ENCODE peak calls at places on chromosomes 7 and 10, in eight cellular contexts. O is cardiac muscle cell, N is brain microvascular endothelial cell, R is fibroblast of the aortic adventitia, G is fibroblast of lung, J is astrocyte, I is endodermal cell, Y is GM06990. U is an unnamed sample.

GRCh38 chr10:79050896-79051555 is 17.7 kb upstream of the ZMIZ1 start:
- DNase-seq in N (no peak), Y (no peak), I (peak), J (no peak), R (peak), O (peak), G (no peak), U (peak)

GRCh38 chr10:116208999-116209398 is 64.0 kb downstream of the GFRA1 start:
- DNase-seq in G (no peak), R (no peak), J (no peak), Y (no peak), I (no peak), O (no peak), N (no peak), U (no peak)

GRCh38 chr7:877312-878232 is 1.2 kb downstream of the GET4 start:
- DNase-seq in O (no peak), J (no peak), R (no peak), N (no peak), G (no peak), Y (no peak), I (peak), U (no peak)

GRCh38 chr7:41787951-41788350 is 85.1 kb upstream of the INHBA start:
- DNase-seq in R (no peak), N (no peak), G (no peak), O (no peak), Y (no peak), J (no peak), I (no peak), U (no peak)

GRCh38 chr7:113270790-113271189 is 152.4 kb upstream of the SMIM30 start:
- DNase-seq in R (no peak), I (no peak), N (no peak), Y (no peak), O (no peak), G (no peak), J (no peak), U (no peak)

GRCh38 chr7:50620418-50620817 is 55.2 kb upstream of the DDC start:
- DNase-seq in O (peak), R (peak), N (no peak), Y (no peak), J (peak), G (peak), I (no peak), U (peak)

GRCh38 chr10:114577133-114577532 is 80.9 kb downstream of the ABLIM1 start:
- DNase-seq in N (peak), O (peak), I (no peak), R (peak), Y (no peak), G (peak), J (peak), U (peak)

GRCh38 chr7:1567893-1568292 is 1.9 kb downstream of the PSMG3 start:
- DNase-seq in R (peak), I (no peak), O (no peak), N (peak), J (peak), Y (no peak), G (peak), U (peak)

GRCh38 chr7:55111007-55111406 is 92.2 kb downstream of the EGFR start:
- DNase-seq in N (no peak), I (no peak), O (peak), R (peak), G (peak), Y (no peak), J (peak), U (no peak)

GRCh38 chr7:151631968-151632749 is 112.5 kb upstream of the RHEB start:
- DNase-seq in Y (peak), R (peak), G (peak), N (peak), J (peak), I (peak), O (peak), U (peak)
- TF ChIP-seq CTCF in Y (no peak), R (peak), G (peak), N (peak), J (no peak), I (peak), O (peak), U (no peak)

DNA sequence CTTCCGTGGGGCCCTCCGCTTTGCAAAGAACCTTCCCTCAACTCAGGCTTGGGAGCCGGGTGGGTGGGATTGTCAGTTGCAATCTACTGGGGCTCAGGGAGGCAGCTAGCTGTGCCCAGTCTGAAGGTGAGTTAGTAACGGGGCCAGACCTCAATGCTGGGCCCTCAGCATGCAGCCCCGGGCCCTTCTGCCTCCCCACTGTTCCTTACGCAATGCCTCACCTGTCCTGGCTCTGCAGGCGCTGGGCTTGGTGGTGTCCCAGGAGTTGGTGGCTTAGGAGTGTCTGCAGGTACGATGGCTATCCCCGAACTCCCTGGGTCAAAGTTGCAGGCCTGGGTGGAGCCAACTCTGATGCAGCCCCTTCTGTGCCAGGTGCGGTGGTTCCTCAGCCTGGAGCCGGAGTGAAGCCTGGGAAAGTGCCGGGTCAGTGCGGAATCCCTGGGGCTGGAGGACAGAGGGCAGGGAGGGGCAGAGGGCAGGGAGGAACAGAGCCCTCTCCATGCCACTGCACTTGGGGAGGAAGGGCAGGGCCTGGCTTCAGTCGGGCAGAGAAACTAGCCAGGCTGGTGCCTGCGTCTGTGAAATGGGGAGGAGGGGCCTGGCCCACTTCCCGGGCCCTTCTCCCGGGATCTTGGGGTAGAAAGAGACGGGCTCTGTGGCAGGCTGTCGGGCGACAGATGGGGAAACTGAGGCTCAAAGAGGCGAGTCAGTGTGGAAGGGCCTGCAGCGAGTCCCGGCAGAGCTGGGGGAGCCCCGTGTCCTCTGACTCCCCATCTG is 15.0 kb downstream of the ELN start:
- DNase-seq in O (no peak), N (no peak), G (no peak), Y (no peak), I (peak), R (peak), J (no peak), U (no peak)
- H3K4me3 ChIP-seq in O (no peak), N (no peak), G (no peak), Y (no peak), I (no peak), R (no peak), J (no peak), U (no peak)

GRCh38 chr10:72834183-72834825 is 59.2 kb upstream of the OIT3 start:
- DNase-seq in R (peak), I (peak), N (peak), G (peak), Y (peak), O (peak), J (peak), U (peak)
- TF ChIP-seq CTCF in R (peak), I (peak), N (peak), G (peak), Y (peak), O (peak), J (peak), U (peak)

GRCh38 chr10:75294031-75294437 is 58.3 kb upstream of the COMTD1 start:
- DNase-seq in Y (no peak), J (no peak), R (peak), I (no peak), O (no peak), G (peak), N (no peak), U (no peak)
- H3K4me3 ChIP-seq in Y (no peak), J (no peak), R (no peak), I (no peak), O (no peak), G (no peak), N (no peak), U (no peak)

DNA sequence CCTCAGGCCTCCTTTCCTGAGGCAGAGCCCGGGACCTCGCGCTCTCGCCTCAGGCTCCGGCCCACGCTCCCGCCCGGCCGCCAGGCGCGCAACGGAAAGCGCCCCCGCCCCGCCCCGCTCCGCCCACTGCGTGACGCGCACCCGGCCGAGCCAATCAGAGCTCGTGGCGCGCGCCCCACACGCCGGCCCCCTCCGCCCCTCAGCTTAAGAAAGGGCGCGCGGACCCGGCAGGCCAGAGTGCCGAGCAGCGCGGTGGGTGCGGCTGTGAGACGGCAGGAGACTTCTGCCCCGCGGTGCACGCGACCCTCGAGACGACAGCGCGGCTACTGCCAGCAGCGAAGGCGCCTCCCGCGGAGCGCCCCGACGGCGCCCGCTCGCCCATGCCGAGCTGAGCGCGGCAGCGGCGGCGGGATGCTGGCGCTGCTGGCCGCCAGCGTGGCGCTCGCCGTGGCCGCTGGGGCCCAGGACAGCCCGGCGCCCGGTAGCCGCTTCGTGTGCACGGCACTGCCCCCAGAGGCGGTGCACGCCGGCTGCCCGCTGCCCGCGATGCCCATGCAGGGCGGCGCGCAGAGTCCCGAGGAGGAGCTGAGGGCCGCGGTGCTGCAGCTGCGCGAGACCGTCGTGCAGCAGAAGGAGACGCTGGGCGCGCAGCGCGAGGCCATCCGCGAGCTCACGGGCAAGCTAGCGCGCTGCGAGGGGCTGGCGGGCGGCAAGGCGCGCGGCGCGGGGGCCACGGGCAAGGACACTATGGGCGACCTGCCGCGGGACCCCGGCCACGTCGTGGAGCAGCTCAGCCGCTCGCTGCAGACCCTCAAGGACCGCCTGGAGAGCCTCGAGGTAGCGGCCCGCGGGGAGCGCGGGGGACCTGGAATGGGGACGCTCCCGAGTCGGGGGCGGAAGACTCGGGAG is at the start of gene NPTX2:
- DNase-seq in J (no peak), O (peak), R (peak), N (no peak), I (peak), G (peak), Y (no peak), U (peak)
- TF ChIP-seq CTCF in J (no peak), O (no peak), R (no peak), N (no peak), I (peak), G (no peak), Y (no peak), U (no peak)

DNA sequence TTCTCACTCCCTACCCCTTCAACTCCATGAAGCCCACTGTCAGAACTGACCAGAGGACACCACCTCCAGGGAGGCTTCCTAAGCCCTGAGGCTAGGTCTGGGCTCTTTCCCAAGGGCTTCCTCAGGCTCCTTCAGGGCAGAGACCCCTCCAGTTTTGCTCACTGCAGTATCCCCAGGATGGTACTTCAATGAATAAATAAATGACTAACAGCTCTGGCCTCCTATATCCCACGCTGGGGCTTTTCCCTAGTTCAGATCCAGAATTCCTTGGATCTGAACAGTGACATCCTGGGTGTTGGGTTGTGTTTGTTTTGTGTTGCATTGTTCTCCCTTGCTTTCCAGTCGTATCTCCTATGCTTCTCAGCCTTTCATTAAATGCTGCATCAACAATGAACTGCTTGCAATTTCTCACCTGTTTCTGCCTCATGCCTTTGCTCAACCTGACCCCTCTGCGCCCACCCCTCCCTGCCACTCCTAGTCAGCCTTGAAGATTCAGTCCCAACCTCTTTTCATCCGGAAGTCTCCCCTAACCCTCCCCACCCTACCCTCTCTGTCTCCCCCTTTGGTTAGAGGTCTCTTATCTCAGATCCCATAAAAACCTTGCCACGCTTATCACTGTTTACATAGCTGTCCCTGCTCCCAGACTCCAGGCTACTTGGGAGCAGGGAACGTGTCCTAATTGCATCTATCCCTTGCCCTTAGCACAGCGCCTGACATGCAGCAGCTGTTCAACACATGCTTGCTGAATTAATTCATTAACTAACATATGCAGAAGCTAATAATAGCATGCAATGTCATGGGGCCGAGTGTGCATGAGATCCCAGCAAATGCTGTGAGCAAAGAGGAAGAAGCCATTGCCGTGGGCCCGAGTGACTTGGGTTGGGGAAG is 41.7 kb downstream of the PPP1R3C start:
- DNase-seq in O (peak), N (peak), J (peak), I (no peak), Y (no peak), G (peak), R (peak), U (peak)
- H3K4me3 ChIP-seq in O (no peak), N (no peak), J (no peak), I (no peak), Y (no peak), G (peak), R (no peak), U (no peak)

GRCh38 chr7:80659120-80660055 is 20.9 kb downstream of the CD36 start:
- DNase-seq in N (no peak), Y (no peak), I (no peak), R (peak), O (peak), G (peak), J (peak), U (peak)
- TF ChIP-seq CTCF in N (peak), Y (peak), I (peak), R (peak), O (peak), G (peak), J (peak), U (peak)

GRCh38 chr7:20217193-20217948 is at the start of gene MACC1:
- DNase-seq in I (peak), O (no peak), Y (peak), N (no peak), G (no peak), R (no peak), J (no peak), U (no peak)

GRCh38 chr7:20218261-20218660 is 1.1 kb upstream of the MACC1 start:
- DNase-seq in I (no peak), N (no peak), Y (no peak), R (no peak), J (no peak), G (no peak), O (no peak), U (no peak)

GRCh38 chr7:20214787-20215669 is 2.2 kb downstream of the MACC1 start:
- DNase-seq in R (no peak), I (no peak), G (peak), Y (no peak), O (no peak), N (no peak), J (peak), U (no peak)

GRCh38 chr7:20219062-20219445 is 1.9 kb upstream of the MACC1 start:
- DNase-seq in R (no peak), Y (no peak), I (no peak), O (no peak), G (no peak), J (no peak), N (no peak), U (no peak)

DNA sequence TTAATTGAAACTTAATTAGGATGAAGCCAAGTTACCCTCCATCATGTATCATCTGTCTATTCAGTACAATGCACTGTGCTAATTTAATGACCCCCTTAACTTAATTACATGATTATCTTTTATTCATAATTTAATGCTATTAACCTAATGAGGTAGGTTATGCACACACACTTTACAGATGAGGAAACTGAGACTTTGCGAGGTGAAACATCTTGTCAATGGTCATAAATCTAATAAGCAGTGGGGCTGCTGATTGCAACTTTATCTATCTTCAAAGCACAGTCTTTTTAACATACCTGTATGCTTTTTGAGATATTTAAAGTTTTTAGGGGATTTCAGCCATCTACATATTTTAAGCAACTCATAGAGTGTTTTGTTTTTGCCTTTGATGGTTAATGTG is 547 bp downstream of the MACC1 start:
- DNase-seq in Y (no peak), R (no peak), G (no peak), O (no peak), N (no peak), I (no peak), J (no peak), U (no peak)
- H3K4me3 ChIP-seq in Y (peak), R (no peak), G (no peak), O (no peak), N (no peak), I (no peak), J (no peak), U (no peak)

DNA sequence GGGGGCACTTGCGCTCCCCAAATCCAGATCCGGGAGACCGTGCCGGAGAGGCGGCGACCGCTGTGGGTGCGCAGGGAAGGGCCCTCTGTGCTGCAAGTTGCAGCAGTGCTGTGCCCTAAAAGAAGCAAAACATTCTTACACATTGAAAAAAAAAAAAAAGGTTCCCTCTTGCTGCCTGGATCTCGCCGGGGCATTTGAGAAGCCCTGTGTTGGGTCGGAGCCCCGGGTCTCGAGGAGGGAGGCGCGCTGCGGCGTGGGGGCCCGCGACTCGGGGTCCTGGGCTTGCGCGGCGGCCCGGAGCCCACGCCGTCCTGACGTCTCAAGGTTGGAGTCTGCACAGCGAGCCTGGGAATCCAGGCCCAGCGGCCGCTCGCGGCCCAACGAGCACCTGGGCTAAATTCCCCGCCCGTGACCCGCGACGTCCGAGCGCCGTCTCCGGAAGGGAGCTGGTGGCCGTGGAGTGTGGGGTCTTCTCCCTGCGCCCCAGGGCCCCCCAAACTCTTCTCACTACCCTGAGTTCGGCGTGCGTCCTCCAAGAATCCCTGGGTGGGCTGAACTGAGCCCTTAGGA is 1.3 kb upstream of the CTBP2 start:
- DNase-seq in J (no peak), I (no peak), G (no peak), Y (no peak), R (peak), N (no peak), O (no peak), U (peak)
- TF ChIP-seq CTCF in J (no peak), I (peak), G (peak), Y (peak), R (no peak), N (no peak), O (no peak), U (peak)

GRCh38 chr10:3829193-3830050 is 44.4 kb upstream of the KLF6 start:
- DNase-seq in I (peak), J (no peak), N (no peak), R (no peak), O (no peak), Y (no peak), G (no peak), U (no peak)

GRCh38 chr10:3830946-3831345 is 45.9 kb upstream of the KLF6 start:
- DNase-seq in O (no peak), I (no peak), N (no peak), J (no peak), R (no peak), G (no peak), Y (no peak), U (no peak)

GRCh38 chr10:3827266-3827665 is 42.3 kb upstream of the KLF6 start:
- DNase-seq in R (no peak), O (no peak), Y (no peak), I (no peak), N (no peak), G (no peak), J (no peak), U (no peak)

GRCh38 chr10:3827768-3828403 is 42.9 kb upstream of the KLF6 start:
- DNase-seq in R (no peak), N (no peak), O (no peak), J (no peak), Y (no peak), I (no peak), G (no peak), U (no peak)

GRCh38 chr10:3828404-3829192 is 43.6 kb upstream of the KLF6 start:
- DNase-seq in R (peak), G (peak), I (no peak), J (peak), O (peak), N (peak), Y (no peak), U (peak)
- H3K4me3 ChIP-seq in R (peak), G (peak), I (no peak), J (peak), O (no peak), N (peak), Y (peak), U (no peak)

U was measured in cardiac fibroblast.